ENCODE peak calls at places on chromosomes 1 and 21, in seven cellular contexts. D, J, X, K, Q, S and F are unnamed samples.

GRCh38 chr1:91764471-91765115 is 121.4 kb downstream of the TGFBR3 start:
- DNase-seq in D (no peak), J (no peak), X (no peak), K (no peak), Q (no peak), S (no peak), F (no peak)

GRCh38 chr1:209899948-209900347 is 38.1 kb upstream of the SYT14 start:
- DNase-seq in X (peak), K (no peak), Q (no peak), D (no peak), J (no peak), S (no peak), F (peak)

GRCh38 chr1:215052256-215052655 is 30.3 kb upstream of the KCNK2 start:
- DNase-seq in X (no peak), S (no peak), Q (no peak), J (no peak), K (no peak), D (no peak), F (no peak)

GRCh38 chr1:215992620-215993019 is 425.5 kb downstream of the KCTD3 start:
- DNase-seq in Q (no peak), K (no peak), D (no peak), S (no peak), J (peak), X (peak), F (peak)

GRCh38 chr21:28336299-28336698 is 656.4 kb downstream of the LTN1 start:
- DNase-seq in D (no peak), S (no peak), Q (peak), J (peak), X (no peak), K (no peak), F (peak)

GRCh38 chr1:9729523-9729922 is 78.0 kb downstream of the PIK3CD start:
- DNase-seq in X (no peak), Q (no peak), J (no peak), S (no peak), D (no peak), K (no peak), F (no peak)

GRCh38 chr1:186440584-186440983 is 20.3 kb downstream of the PDC start:
- DNase-seq in D (no peak), Q (no peak), K (no peak), J (no peak), S (no peak), X (no peak), F (peak)

GRCh38 chr1:63112155-63112914 is 210.0 kb upstream of the FOXD3 start:
- DNase-seq in Q (peak), X (no peak), D (no peak), J (peak), S (no peak), K (no peak), F (no peak)

GRCh38 chr21:43890042-43890441 is 25.0 kb downstream of the AGPAT3 start:
- DNase-seq in Q (no peak), X (no peak), J (no peak), K (no peak), S (no peak), D (no peak), F (no peak)

GRCh38 chr1:86068126-86068805 is 88.3 kb downstream of the COL24A1 start:
- DNase-seq in S (no peak), J (peak), X (no peak), D (no peak), Q (peak), K (no peak), F (no peak)

GRCh38 chr1:109514846-109515245 is 5.3 kb upstream of the AMIGO1 start:
- DNase-seq in K (no peak), J (no peak), D (no peak), X (no peak), S (no peak), Q (no peak), F (no peak)

GRCh38 chr1:72481420-72481819 is 199.1 kb upstream of the NEGR1 start:
- DNase-seq in J (no peak), Q (no peak), S (no peak), D (no peak), K (no peak), X (no peak), F (no peak)

GRCh38 chr21:45611296-45611695 is 32.2 kb upstream of the PCBP3 start:
- DNase-seq in Q (no peak), K (peak), J (no peak), S (no peak), X (no peak), D (no peak), F (no peak)